ENCODE peak calls at places on chromosomes 12 and 14, in six cellular contexts. S, R, T, U, M and K are unnamed samples.

GRCh38 chr14:85675957-85676356 is 146.0 kb downstream of the FLRT2 start:
- DNase-seq in S (no peak), R (no peak), T (no peak), U (no peak), M (no peak), K (no peak)

GRCh38 chr12:115455268-115455681 is 771.3 kb upstream of the TBX3 start:
- DNase-seq in S (no peak), R (no peak), T (no peak), U (no peak), M (no peak), K (no peak)

GRCh38 chr12:12744556-12745305 is 27.6 kb downstream of the CDKN1B start:
- DNase-seq in S (no peak), R (no peak), T (no peak), U (no peak), M (no peak), K (no peak)

GRCh38 chr12:20602671-20603402 is 92.3 kb upstream of the SLCO1C1 start:
- DNase-seq in S (peak; percentile 12), R (no peak), T (peak; percentile 95), U (no peak), M (peak; percentile 88), K (no peak)

GRCh38 chr12:23630524-23630923 is 318.9 kb downstream of the SOX5 start:
- DNase-seq in S (no peak), R (no peak), T (no peak), U (no peak), M (no peak), K (no peak)

GRCh38 chr14:65100905-65101541 is 1.3 kb downstream of the MAX start:
- DNase-seq in S (no peak), R (no peak), T (peak; percentile 40), U (no peak), M (no peak), K (no peak)

GRCh38 chr12:5076761-5077160 is 33.1 kb downstream of the KCNA5 start:
- DNase-seq in S (no peak), R (no peak), T (no peak), U (no peak), M (no peak), K (peak; percentile 33)

GRCh38 chr14:72739446-72740405 is 154.2 kb downstream of the DPF3 start:
- DNase-seq in S (no peak), R (peak; percentile 24), T (no peak), U (peak; percentile 9), M (no peak), K (no peak)

GRCh38 chr14:41167040-41167439 is 439.6 kb upstream of the LRFN5 start:
- DNase-seq in S (no peak), R (no peak), T (no peak), U (no peak), M (no peak), K (no peak)

GRCh38 chr12:102757154-102757873 is 159.7 kb downstream of the PAH start:
- DNase-seq in S (no peak), R (no peak), T (peak; percentile 4), U (no peak), M (no peak), K (peak; percentile 64)

GRCh38 chr12:130620281-130620680 is 95.8 kb downstream of the RIMBP2 start:
- DNase-seq in S (no peak), R (no peak), T (no peak), U (no peak), M (no peak), K (no peak)

GRCh38 chr14:69879175-69880047 is at the start of gene SMOC1:
- DNase-seq in S (no peak), R (peak; percentile 95), T (peak; percentile 42), U (peak; percentile 76), M (peak; percentile 79), K (peak; percentile 47)

GRCh38 chr12:56007892-56008471 is 10.9 kb downstream of the SUOX start:
- DNase-seq in S (peak; percentile 10), R (no peak), T (peak; percentile 10), U (no peak), M (no peak), K (no peak)

GRCh38 chr12:30806989-30807694 is 52.4 kb upstream of the CAPRIN2 start:
- DNase-seq in S (peak; percentile 80), R (peak; percentile 67), T (peak; percentile 73), U (peak; percentile 41), M (peak; percentile 76), K (peak; percentile 52)

GRCh38 chr12:78914859-78915331 is 50.3 kb downstream of the SYT1 start:
- DNase-seq in S (peak; percentile 57), R (no peak), T (peak; percentile 21), U (no peak), M (no peak), K (no peak)

GRCh38 chr14:75069811-75070145 is 337 bp downstream of the ZC2HC1C start:
- DNase-seq in S (no peak), R (no peak), T (no peak), U (no peak), M (no peak), K (no peak)

GRCh38 chr14:52018970-52019369 is 29.6 kb downstream of the RTRAF start:
- DNase-seq in S (no peak), R (no peak), T (no peak), U (no peak), M (no peak), K (no peak)

GRCh38 chr12:26713885-26714383 is 119.1 kb downstream of the ITPR2 start:
- DNase-seq in S (no peak), R (no peak), T (no peak), U (no peak), M (no peak), K (no peak)

GRCh38 chr12:18389820-18390219 is 128.5 kb downstream of the PIK3C2G start:
- DNase-seq in S (no peak), R (no peak), T (no peak), U (no peak), M (no peak), K (no peak)

GRCh38 chr12:1808036-1808797 is 12.1 kb upstream of the LRTM2 start:
- DNase-seq in S (no peak), R (no peak), T (no peak), U (no peak), M (no peak), K (no peak)

GRCh38 chr12:15982921-15983320 is 71.8 kb downstream of the DERA start:
- DNase-seq in S (no peak), R (no peak), T (no peak), U (no peak), M (no peak), K (no peak)

GRCh38 chr12:123897221-123897620 is 75.4 kb downstream of the CCDC92 start:
- DNase-seq in S (peak; percentile 67), R (no peak), T (peak; percentile 82), U (no peak), M (peak; percentile 72), K (no peak)

GRCh38 chr14:61280526-61281185 is 482 bp downstream of the TMEM30B start:
- DNase-seq in S (peak; percentile 84), R (peak; percentile 82), T (peak; percentile 59), U (peak; percentile 74), M (peak; percentile 34), K (peak; percentile 54)

GRCh38 chr12:69210661-69211060 is 28.7 kb upstream of the CPSF6 start:
- DNase-seq in S (no peak), R (no peak), T (no peak), U (no peak), M (no peak), K (no peak)

GRCh38 chr12:81450920-81451739 is 308.0 kb downstream of the PPFIA2 start:
- DNase-seq in S (peak; percentile 72), R (no peak), T (peak; percentile 76), U (no peak), M (peak; percentile 54), K (peak; percentile 35)

GRCh38 chr14:59277659-59278058 is 89.2 kb downstream of the DAAM1 start:
- DNase-seq in S (no peak), R (no peak), T (no peak), U (no peak), M (no peak), K (no peak)

GRCh38 chr12:89884365-89884915 is 175.8 kb upstream of the ATP2B1 start:
- DNase-seq in S (no peak), R (no peak), T (no peak), U (no peak), M (peak; percentile 11), K (no peak)

GRCh38 chr14:20455355-20456300 is 602 bp downstream of the APEX1 start:
- DNase-seq in S (peak; percentile 78), R (no peak), T (peak; percentile 90), U (peak; percentile 27), M (peak; percentile 89), K (no peak)

GRCh38 chr12:66176105-66176504 is 6.3 kb upstream of the TMBIM4 start:
- DNase-seq in S (no peak), R (no peak), T (no peak), U (no peak), M (peak; percentile 12), K (no peak)

GRCh38 chr12:63084501-63084900 is 66.5 kb downstream of the AVPR1A start:
- DNase-seq in S (no peak), R (no peak), T (no peak), U (no peak), M (no peak), K (no peak)

GRCh38 chr12:124566181-124567034 is 1.0 kb downstream of the NCOR2 start:
- DNase-seq in S (peak; percentile 74), R (peak; percentile 92), T (peak; percentile 80), U (peak; percentile 88), M (peak; percentile 66), K (peak; percentile 90)

GRCh38 chr12:48978741-48979601 is 849 bp downstream of the WNT1 start:
- DNase-seq in S (no peak), R (no peak), T (no peak), U (no peak), M (no peak), K (no peak)

GRCh38 chr12:12745576-12746211 is 28.5 kb downstream of the CDKN1B start:
- DNase-seq in S (peak; percentile 52), R (no peak), T (peak; percentile 59), U (no peak), M (no peak), K (no peak)

GRCh38 chr12:11621797-11622423 is 27.6 kb upstream of the ETV6 start:
- DNase-seq in S (peak; percentile 6), R (no peak), T (peak; percentile 6), U (no peak), M (no peak), K (peak; percentile 20)
- TF ChIP-seq CTCF in S (no peak), R (peak; percentile 5), T (no peak), U (no peak), M (peak; percentile 8), K (peak; percentile 59)

DNA sequence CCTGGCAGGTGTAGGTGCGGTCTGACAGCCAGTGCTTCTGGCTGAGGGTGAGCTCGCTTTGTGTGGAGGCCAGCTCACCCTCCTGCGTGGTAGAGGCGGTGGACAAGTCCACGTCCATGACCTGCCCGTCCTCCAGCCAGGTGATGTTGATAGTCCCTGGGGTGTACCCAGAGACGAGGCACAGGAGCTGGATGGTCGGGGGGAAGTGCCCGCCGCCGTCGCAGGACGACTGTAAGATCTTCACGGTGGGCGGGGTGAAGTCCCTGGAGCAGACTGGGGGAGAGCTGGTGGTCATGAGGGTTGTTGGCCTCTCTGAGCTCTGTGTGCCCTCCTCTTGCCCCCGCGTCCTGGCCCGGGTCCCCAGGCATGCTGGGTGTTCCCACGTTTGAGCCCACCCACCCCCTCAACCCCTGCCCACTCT is 74.6 kb downstream of the TMEM121 start:
- DNase-seq in S (no peak), R (no peak), T (no peak), U (no peak), M (no peak), K (no peak)
- H3K9me3 ChIP-seq in S (no peaks in the 10 kb centered on the region), R (no peaks in the 10 kb centered on the region), T (no peaks in the 10 kb centered on the region), U (no peaks in the 10 kb centered on the region), M (peaks cover 40% of the 10 kb centered on the region), K (no peaks in the 10 kb centered on the region)

GRCh38 chr12:46372131-46372851 is at the start of gene SLC38A2:
- DNase-seq in S (peak; percentile 93), R (peak; percentile 99), T (peak; percentile 89), U (peak; percentile 99), M (peak; percentile 90), K (peak; percentile 99)
- TF ChIP-seq CTCF in S (no peak), R (no peak), T (no peak), U (no peak), M (no peak), K (no peak)

GRCh38 chr14:96394047-96394815 is 2.3 kb downstream of the AK7 start:
- DNase-seq in S (no peak), R (no peak), T (no peak), U (no peak), M (no peak), K (no peak)
- H3K9me3 ChIP-seq in S (no peaks in the 10 kb centered on the region), R (no peaks in the 10 kb centered on the region), T (no peaks in the 10 kb centered on the region), U (no peaks in the 10 kb centered on the region), M (no peaks in the 10 kb centered on the region), K (no peaks in the 10 kb centered on the region)